ENCODE peak calls at places on chromosomes 3 and 15, in ten cellular contexts. One of them, this sample, is unnamed. For H3K4me1, the result is how much of the 10 kb centered on the place peaks cover.

GRCh38 chr3:97705739-97706138 is 58.8 kb upstream of the ARL6 start:
- DNase-seq in heart left ventricle: no peak
- DNase-seq in heart right ventricle: no peak
- DNase-seq in stomach: no peak
- DNase-seq in HepG2: no peak
- DNase-seq in H9: no peak
- DNase-seq in ascending aorta: no peak
- DNase-seq in neuronal stem cell: no peak
- DNase-seq in SK-N-SH: no peak
- DNase-seq in suprapubic skin: no peak
- DNase-seq in this sample: no peak

GRCh38 chr15:66733976-66734375 is 31.9 kb downstream of the SMAD6 start:
- DNase-seq in heart left ventricle: no peak
- DNase-seq in heart right ventricle: no peak
- DNase-seq in stomach: no peak
- DNase-seq in HepG2: no peak
- DNase-seq in H9: no peak
- DNase-seq in ascending aorta: peak
- DNase-seq in neuronal stem cell: no peak
- DNase-seq in SK-N-SH: no peak
- DNase-seq in suprapubic skin: no peak
- DNase-seq in this sample: no peak

GRCh38 chr15:70257573-70258220 is 160.0 kb upstream of the TLE3 start:
- DNase-seq in heart left ventricle: no peak
- DNase-seq in heart right ventricle: no peak
- DNase-seq in stomach: no peak
- DNase-seq in HepG2: no peak
- DNase-seq in H9: no peak
- DNase-seq in ascending aorta: no peak
- DNase-seq in neuronal stem cell: no peak
- DNase-seq in SK-N-SH: no peak
- DNase-seq in suprapubic skin: no peak
- DNase-seq in this sample: no peak

GRCh38 chr3:138914870-138915502 is 32.0 kb downstream of the FOXL2 start:
- DNase-seq in heart left ventricle: no peak
- DNase-seq in heart right ventricle: no peak
- DNase-seq in stomach: no peak
- DNase-seq in HepG2: peak
- DNase-seq in H9: no peak
- DNase-seq in ascending aorta: no peak
- DNase-seq in neuronal stem cell: no peak
- DNase-seq in SK-N-SH: no peak
- DNase-seq in suprapubic skin: no peak
- DNase-seq in this sample: no peak

GRCh38 chr3:135499426-135499825 is 466.1 kb upstream of the PPP2R3A start:
- DNase-seq in heart left ventricle: no peak
- DNase-seq in heart right ventricle: no peak
- DNase-seq in stomach: no peak
- DNase-seq in HepG2: no peak
- DNase-seq in H9: no peak
- DNase-seq in ascending aorta: no peak
- DNase-seq in neuronal stem cell: no peak
- DNase-seq in SK-N-SH: no peak
- DNase-seq in suprapubic skin: no peak
- DNase-seq in this sample: no peak

GRCh38 chr3:189355481-189356201 is 183.9 kb downstream of the TPRG1 start:
- DNase-seq in heart left ventricle: no peak
- DNase-seq in heart right ventricle: no peak
- DNase-seq in stomach: no peak
- DNase-seq in HepG2: peak
- DNase-seq in H9: peak
- DNase-seq in ascending aorta: no peak
- DNase-seq in neuronal stem cell: no peak
- DNase-seq in SK-N-SH: no peak
- DNase-seq in suprapubic skin: no peak
- DNase-seq in this sample: no peak

GRCh38 chr3:125960456-125961288 is 8.3 kb upstream of the ROPN1B start:
- DNase-seq in heart left ventricle: no peak
- DNase-seq in heart right ventricle: no peak
- DNase-seq in stomach: no peak
- DNase-seq in HepG2: no peak
- DNase-seq in H9: no peak
- DNase-seq in ascending aorta: no peak
- DNase-seq in neuronal stem cell: no peak
- DNase-seq in SK-N-SH: peak
- DNase-seq in suprapubic skin: no peak
- DNase-seq in this sample: no peak

GRCh38 chr3:195823998-195824397 is 12.3 kb upstream of the MUC4 start:
- DNase-seq in heart left ventricle: no peak
- DNase-seq in heart right ventricle: no peak
- DNase-seq in stomach: peak
- DNase-seq in HepG2: no peak
- DNase-seq in H9: no peak
- DNase-seq in ascending aorta: no peak
- DNase-seq in neuronal stem cell: no peak
- DNase-seq in SK-N-SH: no peak
- DNase-seq in suprapubic skin: no peak
- DNase-seq in this sample: no peak

GRCh38 chr3:66395635-66396034 is 105.2 kb downstream of the LRIG1 start:
- DNase-seq in heart left ventricle: no peak
- DNase-seq in heart right ventricle: no peak
- DNase-seq in stomach: no peak
- DNase-seq in HepG2: no peak
- DNase-seq in H9: no peak
- DNase-seq in ascending aorta: peak
- DNase-seq in neuronal stem cell: no peak
- DNase-seq in SK-N-SH: no peak
- DNase-seq in suprapubic skin: peak
- DNase-seq in this sample: no peak

GRCh38 chr3:66396161-66396760 is 104.6 kb downstream of the LRIG1 start:
- DNase-seq in heart left ventricle: no peak
- DNase-seq in heart right ventricle: no peak
- DNase-seq in stomach: no peak
- DNase-seq in HepG2: no peak
- DNase-seq in H9: no peak
- DNase-seq in ascending aorta: peak
- DNase-seq in neuronal stem cell: no peak
- DNase-seq in SK-N-SH: no peak
- DNase-seq in suprapubic skin: peak
- DNase-seq in this sample: no peak

GRCh38 chr3:66392966-66393485 is 107.8 kb downstream of the LRIG1 start:
- DNase-seq in heart left ventricle: no peak
- DNase-seq in heart right ventricle: no peak
- DNase-seq in stomach: no peak
- DNase-seq in HepG2: no peak
- DNase-seq in H9: no peak
- DNase-seq in ascending aorta: peak
- DNase-seq in neuronal stem cell: no peak
- DNase-seq in SK-N-SH: no peak
- DNase-seq in suprapubic skin: peak
- DNase-seq in this sample: no peak

GRCh38 chr3:66393486-66394260 is 107.1 kb downstream of the LRIG1 start:
- DNase-seq in heart left ventricle: no peak
- DNase-seq in heart right ventricle: no peak
- DNase-seq in stomach: no peak
- DNase-seq in HepG2: no peak
- DNase-seq in H9: no peak
- DNase-seq in ascending aorta: peak
- DNase-seq in neuronal stem cell: no peak
- DNase-seq in SK-N-SH: no peak
- DNase-seq in suprapubic skin: peak
- DNase-seq in this sample: no peak

GRCh38 chr3:66394261-66395249 is 106.3 kb downstream of the LRIG1 start:
- DNase-seq in heart left ventricle: no peak
- DNase-seq in heart right ventricle: no peak
- DNase-seq in stomach: no peak
- DNase-seq in HepG2: no peak
- DNase-seq in H9: no peak
- DNase-seq in ascending aorta: peak
- DNase-seq in neuronal stem cell: no peak
- DNase-seq in SK-N-SH: no peak
- DNase-seq in suprapubic skin: peak
- DNase-seq in this sample: no peak
- H3K4me1 ChIP-seq in heart left ventricle: under half
- H3K4me1 ChIP-seq in heart right ventricle: under half
- H3K4me1 ChIP-seq in stomach: half or more
- H3K4me1 ChIP-seq in HepG2: under half
- H3K4me1 ChIP-seq in H9: under half
- H3K4me1 ChIP-seq in ascending aorta: under half
- H3K4me1 ChIP-seq in neuronal stem cell: under half
- H3K4me1 ChIP-seq in SK-N-SH: under half
- H3K4me1 ChIP-seq in suprapubic skin: under half
- H3K4me1 ChIP-seq in this sample: under half

GRCh38 chr3:15632212-15632580 is 30.7 kb downstream of the BTD start:
- DNase-seq in heart left ventricle: no peak
- DNase-seq in heart right ventricle: no peak
- DNase-seq in stomach: no peak
- DNase-seq in HepG2: no peak
- DNase-seq in H9: no peak
- DNase-seq in ascending aorta: no peak
- DNase-seq in neuronal stem cell: no peak
- DNase-seq in SK-N-SH: no peak
- DNase-seq in suprapubic skin: no peak
- DNase-seq in this sample: no peak

GRCh38 chr3:15631426-15632211 is 30.1 kb downstream of the BTD start:
- DNase-seq in heart left ventricle: no peak
- DNase-seq in heart right ventricle: no peak
- DNase-seq in stomach: no peak
- DNase-seq in HepG2: no peak
- DNase-seq in H9: peak
- DNase-seq in ascending aorta: no peak
- DNase-seq in neuronal stem cell: no peak
- DNase-seq in SK-N-SH: no peak
- DNase-seq in suprapubic skin: no peak
- DNase-seq in this sample: no peak

GRCh38 chr3:15633766-15634588 is 32.4 kb downstream of the BTD start:
- DNase-seq in heart left ventricle: no peak
- DNase-seq in heart right ventricle: no peak
- DNase-seq in stomach: no peak
- DNase-seq in HepG2: no peak
- DNase-seq in H9: no peak
- DNase-seq in ascending aorta: no peak
- DNase-seq in neuronal stem cell: no peak
- DNase-seq in SK-N-SH: peak
- DNase-seq in suprapubic skin: no peak
- DNase-seq in this sample: no peak

GRCh38 chr3:15634671-15635661 is 33.4 kb downstream of the BTD start:
- DNase-seq in heart left ventricle: no peak
- DNase-seq in heart right ventricle: no peak
- DNase-seq in stomach: no peak
- DNase-seq in HepG2: no peak
- DNase-seq in H9: no peak
- DNase-seq in ascending aorta: no peak
- DNase-seq in neuronal stem cell: no peak
- DNase-seq in SK-N-SH: peak
- DNase-seq in suprapubic skin: no peak
- DNase-seq in this sample: no peak

DNA sequence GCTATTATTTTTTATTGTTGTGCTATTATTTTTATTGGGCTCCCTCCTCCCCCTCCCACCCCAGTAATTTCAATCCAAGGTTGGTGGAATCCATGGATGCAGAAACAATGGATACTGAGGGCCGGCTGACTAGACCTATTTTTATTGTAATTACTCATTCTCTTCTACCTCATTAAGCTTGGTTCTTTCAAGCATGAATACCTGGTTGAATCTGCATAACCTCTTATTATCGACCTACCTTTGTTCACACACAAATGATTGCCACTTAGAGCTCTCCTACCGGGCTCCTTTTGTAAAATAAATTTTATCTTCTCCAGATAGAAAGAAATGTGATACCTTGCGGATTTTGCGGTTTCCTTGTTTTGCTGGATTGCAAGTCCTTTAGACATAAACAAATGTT is 31.6 kb downstream of the BTD start:
- DNase-seq in heart left ventricle: no peak
- DNase-seq in heart right ventricle: no peak
- DNase-seq in stomach: no peak
- DNase-seq in HepG2: no peak
- DNase-seq in H9: no peak
- DNase-seq in ascending aorta: no peak
- DNase-seq in neuronal stem cell: no peak
- DNase-seq in SK-N-SH: no peak
- DNase-seq in suprapubic skin: no peak
- DNase-seq in this sample: no peak
- H3K4me1 ChIP-seq in heart left ventricle: under half
- H3K4me1 ChIP-seq in heart right ventricle: half or more
- H3K4me1 ChIP-seq in stomach: half or more
- H3K4me1 ChIP-seq in HepG2: under half
- H3K4me1 ChIP-seq in H9: under half
- H3K4me1 ChIP-seq in ascending aorta: under half
- H3K4me1 ChIP-seq in neuronal stem cell: under half
- H3K4me1 ChIP-seq in SK-N-SH: under half
- H3K4me1 ChIP-seq in suprapubic skin: under half
- H3K4me1 ChIP-seq in this sample: under half

DNA sequence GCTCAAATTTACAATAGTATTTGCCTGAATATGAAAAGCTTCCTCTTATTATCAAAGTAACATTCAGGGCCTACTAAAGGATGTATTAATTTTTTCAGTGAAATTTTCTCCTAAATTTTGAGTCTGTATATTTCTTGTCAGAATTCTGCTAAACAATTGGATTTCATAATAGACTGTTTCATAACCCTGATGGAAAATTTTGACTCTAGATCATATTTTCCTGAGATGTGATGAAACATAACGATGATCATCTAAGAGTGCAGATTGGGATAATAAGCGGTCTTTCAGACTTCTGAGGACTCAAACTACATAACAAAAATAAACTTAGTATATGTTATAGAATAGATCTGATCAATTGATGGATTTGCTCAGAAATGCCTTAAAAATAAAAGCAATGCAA is 574.5 kb upstream of the TBL1XR1 start:
- DNase-seq in heart left ventricle: no peak
- DNase-seq in heart right ventricle: no peak
- DNase-seq in stomach: no peak
- DNase-seq in HepG2: no peak
- DNase-seq in H9: no peak
- DNase-seq in ascending aorta: no peak
- DNase-seq in neuronal stem cell: no peak
- DNase-seq in SK-N-SH: no peak
- DNase-seq in suprapubic skin: no peak
- DNase-seq in this sample: no peak
- H3K4me1 ChIP-seq in heart left ventricle: under half
- H3K4me1 ChIP-seq in heart right ventricle: under half
- H3K4me1 ChIP-seq in stomach: under half
- H3K4me1 ChIP-seq in HepG2: under half
- H3K4me1 ChIP-seq in H9: under half
- H3K4me1 ChIP-seq in ascending aorta: under half
- H3K4me1 ChIP-seq in neuronal stem cell: under half
- H3K4me1 ChIP-seq in SK-N-SH: under half
- H3K4me1 ChIP-seq in suprapubic skin: under half
- H3K4me1 ChIP-seq in this sample: under half

DNA sequence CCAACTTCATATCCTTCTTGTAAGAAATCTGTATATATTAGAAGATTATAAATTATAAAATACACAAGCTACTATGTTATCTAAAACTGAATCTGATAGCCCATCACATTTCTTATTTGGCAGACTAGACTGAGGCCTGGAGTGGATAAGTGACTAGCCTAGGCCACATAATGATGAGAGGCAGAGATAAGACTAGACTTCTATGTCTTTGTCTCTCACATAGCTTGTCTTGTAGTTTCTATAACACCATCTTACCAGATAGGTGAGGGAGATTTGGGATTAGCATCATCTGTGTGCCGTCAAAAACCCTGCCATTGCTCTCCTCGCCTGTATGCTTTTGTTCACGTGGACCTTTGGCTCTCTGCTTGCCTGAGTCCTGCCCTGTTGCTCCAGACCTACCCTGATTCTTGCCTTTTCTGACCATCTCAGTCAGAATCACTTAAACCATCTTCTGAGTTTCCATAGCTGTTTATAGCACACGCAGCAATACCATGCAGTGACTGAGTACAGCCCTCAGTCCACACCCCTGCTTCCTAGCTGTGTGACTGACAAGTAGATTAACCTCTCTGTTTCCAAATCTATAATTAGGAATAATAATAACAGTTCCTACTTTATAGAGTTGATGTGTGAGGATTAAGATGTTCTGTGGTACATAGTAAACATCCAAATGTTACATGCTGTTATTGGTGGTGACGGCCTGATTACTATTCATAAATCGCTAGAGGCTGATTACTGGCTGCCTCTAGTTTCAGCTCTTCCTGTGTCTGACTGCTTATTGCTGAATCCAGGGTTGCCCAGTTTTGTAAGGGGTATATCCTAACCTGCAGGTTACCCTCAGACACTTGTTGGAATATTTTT is 49.7 kb downstream of the PDE8A start:
- DNase-seq in heart left ventricle: no peak
- DNase-seq in heart right ventricle: no peak
- DNase-seq in stomach: no peak
- DNase-seq in HepG2: no peak
- DNase-seq in H9: no peak
- DNase-seq in ascending aorta: no peak
- DNase-seq in neuronal stem cell: no peak
- DNase-seq in SK-N-SH: no peak
- DNase-seq in suprapubic skin: no peak
- DNase-seq in this sample: no peak
- H3K4me1 ChIP-seq in heart left ventricle: under half
- H3K4me1 ChIP-seq in heart right ventricle: half or more
- H3K4me1 ChIP-seq in stomach: half or more
- H3K4me1 ChIP-seq in HepG2: half or more
- H3K4me1 ChIP-seq in H9: under half
- H3K4me1 ChIP-seq in ascending aorta: under half
- H3K4me1 ChIP-seq in neuronal stem cell: under half
- H3K4me1 ChIP-seq in SK-N-SH: under half
- H3K4me1 ChIP-seq in suprapubic skin: under half
- H3K4me1 ChIP-seq in this sample: under half

This sample was measured in iPS DF 6.9.